ENCODE peak calls at places on chromosomes 6 and 20, in four cellular contexts. Q is fibroblast of lung; G is CD8-positive, alpha-beta T cell; H is stomach. U is an unnamed sample.
A peak's percentile ranks its signal among the peaks of the same experiment; 100 is the strongest.

GRCh38 chr20:63086421-63087235 is 79.9 kb upstream of the BHLHE23 start:
- DNase-seq in Q (no peak), G (no peak), H (no peak), U (peak; percentile 13)

GRCh38 chr6:137240168-137240567 is 21.0 kb upstream of the IFNGR1 start:
- DNase-seq in Q (peak; percentile 97), G (no peak), H (no peak), U (no peak)

GRCh38 chr6:106870069-106870468 is 104.5 kb downstream of the CD24 start:
- DNase-seq in Q (no peak), G (no peak), H (no peak), U (no peak)

GRCh38 chr20:50085481-50086365 is 27.2 kb downstream of the UBE2V1 start:
- DNase-seq in Q (peak; percentile 73), G (peak; percentile 60), H (no peak), U (peak; percentile 53)

GRCh38 chr6:167913699-167914098 is 83.8 kb upstream of the KIF25 start:
- DNase-seq in Q (no peak), G (no peak), H (no peak), U (no peak)

GRCh38 chr6:38509713-38510112 is 130.0 kb downstream of the BTBD9 start:
- DNase-seq in Q (peak; percentile 49), G (no peak), H (no peak), U (no peak)

GRCh38 chr6:105678516-105678915 is 275.6 kb upstream of the PREP start:
- DNase-seq in Q (peak; percentile 23), G (no peak), H (no peak), U (no peak)

GRCh38 chr20:62159835-62160234 is 16.3 kb downstream of the SS18L1 start:
- DNase-seq in Q (no peak), G (no peak), H (no peak), U (no peak)

GRCh38 chr6:44298864-44299263 is 14.3 kb downstream of the AARS2 start:
- DNase-seq in Q (no peak), G (no peak), H (no peak), U (no peak)

GRCh38 chr6:85404497-85405174 is 45.2 kb upstream of the NT5E start:
- DNase-seq in Q (peak; percentile 92), G (no peak), H (peak; percentile 54), U (no peak)

GRCh38 chr6:136468711-136469110 is 81.5 kb downstream of the MAP7 start:
- DNase-seq in Q (no peak), G (no peak), H (no peak), U (no peak)

GRCh38 chr20:57361517-57361916 is 10.5 kb downstream of the RAE1 start:
- DNase-seq in Q (peak; percentile 81), G (no peak), H (no peak), U (no peak)

GRCh38 chr6:15572296-15573016 is 90.4 kb downstream of the DTNBP1 start:
- DNase-seq in Q (no peak), G (no peak), H (no peak), U (no peak)

GRCh38 chr6:86869500-86869899 is 67.8 kb upstream of the HTR1E start:
- DNase-seq in Q (no peak), G (no peak), H (no peak), U (no peak)

GRCh38 chr6:7542065-7542877 is 800 bp downstream of the DSP start:
- DNase-seq in Q (no peak), G (no peak), H (peak; percentile 49), U (no peak)

GRCh38 chr6:32608374-32608773 is 18.7 kb upstream of the HLA-DRB1 start:
- DNase-seq in Q (no peak), G (no peak), H (no peak), U (no peak)

GRCh38 chr6:36914227-36914794 is 28.6 kb downstream of the C6orf89 start:
- DNase-seq in Q (peak; percentile 34), G (no peak), H (peak; percentile 62), U (no peak)

DNA sequence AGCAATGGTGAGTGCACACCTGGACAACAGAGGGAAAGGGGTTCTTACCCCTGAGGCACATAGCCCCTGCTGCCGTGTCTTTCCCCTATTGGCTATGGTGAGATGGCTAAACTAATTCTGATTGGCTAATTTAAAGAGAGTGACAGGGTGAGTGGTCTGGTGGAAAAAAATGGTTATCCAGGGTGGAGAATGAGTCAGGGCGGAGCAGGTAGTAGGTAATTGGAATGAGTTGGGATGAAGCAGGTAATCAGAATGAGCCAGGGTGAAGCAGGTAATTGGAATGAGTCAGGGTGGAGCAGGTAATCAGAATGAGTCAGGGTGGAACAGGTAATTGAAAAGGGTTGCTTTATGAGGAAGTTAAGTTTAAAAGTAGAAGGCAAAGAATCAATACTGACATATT is 200.3 kb downstream of the EYA4 start:
- DNase-seq in Q (no peak), G (no peak), H (no peak), U (no peak)
- H3K9me3 ChIP-seq in Q (no peaks in the 10 kb centered on the region), G (no peaks in the 10 kb centered on the region), H (no peaks in the 10 kb centered on the region), U (no peaks in the 10 kb centered on the region)

GRCh38 chr20:30511322-30512030 is 746.0 kb upstream of the DEFB115 start:
- DNase-seq in Q (no peak), G (no peak), H (no peak), U (no peak)

GRCh38 chr20:30513050-30513628 is 744.3 kb upstream of the DEFB115 start:
- DNase-seq in Q (no peak), G (no peak), H (no peak), U (no peak)
- H3K9me3 ChIP-seq in Q (no peaks in the 10 kb centered on the region), G (no peaks in the 10 kb centered on the region), H (no peaks in the 10 kb centered on the region), U (no peaks in the 10 kb centered on the region)

GRCh38 chr20:17197041-17197440 is 29.8 kb upstream of the PCSK2 start:
- DNase-seq in Q (no peak), G (no peak), H (no peak), U (no peak)

GRCh38 chr20:17205261-17205660 is 21.6 kb upstream of the PCSK2 start:
- DNase-seq in Q (no peak), G (no peak), H (no peak), U (no peak)

GRCh38 chr20:17202668-17203067 is 24.2 kb upstream of the PCSK2 start:
- DNase-seq in Q (no peak), G (no peak), H (no peak), U (no peak)

DNA sequence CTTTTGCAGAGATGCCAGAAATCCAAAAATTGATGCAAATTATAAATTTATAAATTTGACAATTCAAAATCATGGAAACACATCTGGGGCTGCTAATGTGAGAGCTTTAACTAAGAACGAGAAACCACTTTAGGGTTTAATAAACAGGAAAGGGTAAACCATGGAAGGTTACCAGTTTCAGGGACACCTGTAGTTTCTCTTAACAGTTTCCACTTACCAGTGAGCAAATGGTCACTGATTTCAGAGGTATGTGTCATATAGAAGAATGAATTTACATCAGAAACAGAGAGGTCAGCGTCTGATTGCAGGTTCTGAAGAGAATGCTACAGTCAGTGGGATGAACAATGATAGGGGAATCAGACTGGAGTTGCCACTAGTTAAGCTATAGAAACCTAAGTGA is 24.8 kb upstream of the PCSK2 start:
- DNase-seq in Q (no peak), G (no peak), H (no peak), U (no peak)
- H3K9me3 ChIP-seq in Q (no peaks in the 10 kb centered on the region), G (no peaks in the 10 kb centered on the region), H (no peaks in the 10 kb centered on the region), U (no peaks in the 10 kb centered on the region)

GRCh38 chr20:29873946-29874345 is 1383.5 kb upstream of the DEFB115 start:
- DNase-seq in Q (peak; percentile 51), G (no peak), H (peak; percentile 61), U (peak; percentile 53)
- H3K9me3 ChIP-seq in Q (no peaks in the 10 kb centered on the region), G (no peaks in the 10 kb centered on the region), H (peaks cover 9% of the 10 kb centered on the region), U (peaks cover 21% of the 10 kb centered on the region)

GRCh38 chr20:56003966-56004365 is 1.4 kb downstream of the CBLN4 start:
- DNase-seq in Q (no peak), G (no peak), H (no peak), U (no peak)

GRCh38 chr20:56003111-56003800 is 2.1 kb downstream of the CBLN4 start:
- DNase-seq in Q (no peak), G (no peak), H (no peak), U (no peak)

GRCh38 chr20:56001890-56002289 is 3.4 kb downstream of the CBLN4 start:
- DNase-seq in Q (no peak), G (no peak), H (no peak), U (no peak)

GRCh38 chr20:56004611-56005388 is 519 bp downstream of the CBLN4 start:
- DNase-seq in Q (no peak), G (no peak), H (no peak), U (no peak)

GRCh38 chr20:56001106-56001785 is 4.1 kb downstream of the CBLN4 start:
- DNase-seq in Q (no peak), G (no peak), H (no peak), U (no peak)
- H3K9me3 ChIP-seq in Q (no peaks in the 10 kb centered on the region), G (no peaks in the 10 kb centered on the region), H (no peaks in the 10 kb centered on the region), U (no peaks in the 10 kb centered on the region)

GRCh38 chr20:30489604-30490003 is 767.9 kb upstream of the DEFB115 start:
- DNase-seq in Q (no peak), G (no peak), H (peak; percentile 13), U (no peak)
- H3K9me3 ChIP-seq in Q (no peaks in the 10 kb centered on the region), G (no peaks in the 10 kb centered on the region), H (peaks cover 2% of the 10 kb centered on the region), U (no peaks in the 10 kb centered on the region)

U was measured in heart left ventricle.